ENCODE peak calls at places on chromosomes 3 and 15, in ten cellular contexts. Z is H1, Y is heart left ventricle, L is prostate gland, S is stomach, F is suprapubic skin, C is sigmoid colon, N is adrenal gland, D is IMR-90, H is A549. X is an unnamed sample.

GRCh38 chr3:164453695-164454094 is 624.6 kb downstream of the SI start:
- DNase-seq in N (no peak), C (no peak), H (no peak), S (no peak), L (no peak), Z (no peak), D (no peak), F (no peak), Y (no peak), X (no peak)

GRCh38 chr3:117507958-117508357 is 798.4 kb downstream of the TUSC7 start:
- DNase-seq in D (no peak), F (no peak), Y (no peak), Z (no peak), H (no peak), C (no peak), L (no peak), N (no peak), S (no peak), X (no peak)

GRCh38 chr15:84961707-84962106 is 19.9 kb upstream of the PDE8A start:
- DNase-seq in Z (no peak), N (peak), D (peak), Y (no peak), S (no peak), H (no peak), F (no peak), C (no peak), L (no peak), X (no peak)

GRCh38 chr3:123739754-123740153 is 144.4 kb downstream of the MYLK start:
- DNase-seq in Y (no peak), F (no peak), D (peak), C (no peak), N (no peak), H (no peak), L (no peak), Z (no peak), S (no peak), X (no peak)

GRCh38 chr3:63986147-63986546 is 37.1 kb downstream of the PSMD6 start:
- DNase-seq in D (no peak), Y (no peak), S (no peak), C (no peak), Z (no peak), F (no peak), L (no peak), N (no peak), H (no peak), X (no peak)

GRCh38 chr15:64071931-64072765 is 21.5 kb downstream of the CIAO2A start:
- DNase-seq in H (no peak), Y (no peak), D (no peak), N (no peak), F (no peak), C (no peak), L (no peak), Z (no peak), S (no peak), X (no peak)

GRCh38 chr3:195159819-195160175 is 111.2 kb downstream of the XXYLT1 start:
- DNase-seq in F (no peak), S (no peak), Z (no peak), D (peak), Y (no peak), N (no peak), L (no peak), C (no peak), H (no peak), X (no peak)

GRCh38 chr3:122033018-122033417 is 11.0 kb upstream of the ILDR1 start:
- DNase-seq in S (no peak), C (no peak), H (no peak), N (no peak), L (no peak), Y (no peak), D (no peak), Z (no peak), F (no peak), X (no peak)

GRCh38 chr3:26962419-26963355 is 340.1 kb downstream of the LRRC3B start:
- DNase-seq in D (no peak), L (no peak), F (no peak), H (no peak), Z (no peak), N (no peak), Y (no peak), C (no peak), S (no peak), X (peak)

GRCh38 chr3:106589306-106589942 is 720.6 kb upstream of the CBLB start:
- DNase-seq in F (no peak), H (no peak), C (no peak), Y (no peak), L (peak), N (no peak), Z (no peak), S (no peak), D (peak), X (no peak)

GRCh38 chr3:115673860-115674259 is 50.5 kb downstream of the GAP43 start:
- DNase-seq in D (no peak), Y (no peak), H (no peak), C (no peak), L (no peak), S (no peak), N (no peak), F (no peak), Z (no peak), X (no peak)

GRCh38 chr15:88467935-88468528 is 524 bp downstream of the MRPS11 start:
- DNase-seq in S (no peak), N (no peak), D (peak), C (no peak), Y (no peak), Z (no peak), H (no peak), L (no peak), F (no peak), X (no peak)

GRCh38 chr3:127589600-127590281 is 792 bp downstream of the TPRA1 start:
- DNase-seq in F (no peak), Y (peak), D (no peak), Z (no peak), S (no peak), H (no peak), L (no peak), N (peak), C (no peak), X (peak)

GRCh38 chr3:67809370-67809935 is 155.0 kb upstream of the SUCLG2 start:
- DNase-seq in Y (no peak), F (no peak), N (no peak), Z (no peak), S (no peak), L (no peak), H (no peak), D (no peak), C (no peak), X (no peak)

GRCh38 chr3:197748597-197749314 is 927 bp upstream of the FYTTD1 start:
- DNase-seq in S (no peak), Z (no peak), C (no peak), D (peak), N (no peak), L (no peak), F (no peak), H (no peak), Y (no peak), X (no peak)

GRCh38 chr3:74000715-74001114 is 376.0 kb upstream of the PDZRN3 start:
- DNase-seq in C (no peak), Z (no peak), F (no peak), N (no peak), L (no peak), S (no peak), H (no peak), D (no peak), Y (no peak), X (no peak)

GRCh38 chr15:89665449-89666146 is 10.3 kb upstream of the KIF7 start:
- DNase-seq in S (peak), N (peak), D (peak), Y (peak), F (no peak), C (peak), H (peak), Z (no peak), L (peak), X (peak)

GRCh38 chr3:183357564-183358079 is 70.8 kb downstream of the MCF2L2 start:
- DNase-seq in C (no peak), L (no peak), Z (no peak), D (no peak), Y (no peak), N (no peak), F (no peak), H (no peak), S (no peak), X (no peak)

GRCh38 chr15:88152672-88153071 is 103.9 kb downstream of the NTRK3 start:
- DNase-seq in N (no peak), C (no peak), S (no peak), Y (no peak), L (no peak), Z (no peak), F (no peak), D (no peak), H (no peak), X (no peak)

GRCh38 chr15:68031406-68031805 is 22.7 kb upstream of the PIAS1 start:
- DNase-seq in Y (no peak), S (no peak), F (no peak), D (no peak), C (no peak), H (no peak), L (no peak), Z (no peak), N (peak), X (no peak)

GRCh38 chr3:114706591-114707224 is 412.9 kb downstream of the TIGIT start:
- DNase-seq in H (peak), S (no peak), Y (no peak), Z (no peak), C (no peak), F (no peak), L (no peak), N (peak), D (peak), X (no peak)

GRCh38 chr3:45002139-45002660 is 23.9 kb upstream of the CLEC3B start:
- DNase-seq in F (no peak), N (no peak), Z (no peak), H (no peak), C (no peak), L (no peak), S (no peak), Y (no peak), D (no peak), X (no peak)

GRCh38 chr15:98599911-98600685 is 48.2 kb upstream of the IGF1R start:
- DNase-seq in F (peak), C (no peak), Z (no peak), N (peak), Y (no peak), S (no peak), D (peak), H (no peak), L (peak), X (peak)

GRCh38 chr3:156150434-156151066 is 30.2 kb downstream of the KCNAB1 start:
- DNase-seq in Z (no peak), N (peak), L (peak), Y (no peak), H (peak), F (no peak), S (peak), D (peak), C (peak), X (peak)

GRCh38 chr3:45145681-45146614 is at the start of gene CDCP1:
- DNase-seq in N (no peak), Z (no peak), H (peak), L (peak), F (no peak), S (peak), D (no peak), Y (no peak), C (no peak), X (no peak)

GRCh38 chr15:76234337-76234889 is 76.9 kb downstream of the ETFA start:
- DNase-seq in N (no peak), D (no peak), H (no peak), C (no peak), Y (no peak), L (no peak), F (no peak), Z (no peak), S (no peak), X (no peak)

GRCh38 chr3:182725372-182726251 is 67.7 kb upstream of the ATP11B start:
- DNase-seq in H (no peak), C (no peak), Y (no peak), Z (no peak), N (no peak), L (no peak), D (no peak), S (peak), F (no peak), X (peak)

GRCh38 chr15:67735896-67736295 is 89.4 kb upstream of the SKOR1 start:
- DNase-seq in Z (no peak), C (no peak), N (no peak), H (no peak), L (no peak), S (no peak), F (no peak), Y (no peak), D (no peak), X (no peak)

GRCh38 chr15:85726446-85726845 is 68.3 kb downstream of the KLHL25 start:
- DNase-seq in Y (no peak), C (no peak), N (no peak), Z (no peak), F (no peak), S (no peak), H (no peak), L (no peak), D (no peak), X (no peak)

GRCh38 chr3:851098-851790 is 241.6 kb upstream of the CNTN6 start:
- DNase-seq in H (no peak), F (no peak), C (no peak), D (no peak), Z (peak), Y (no peak), N (no peak), L (no peak), S (no peak), X (no peak)

GRCh38 chr3:20190991-20191390 is 5.0 kb upstream of the SGO1 start:
- DNase-seq in Z (no peak), Y (no peak), D (no peak), F (no peak), N (no peak), H (no peak), L (no peak), S (no peak), C (no peak), X (no peak)

GRCh38 chr3:62027796-62028195 is 345.6 kb downstream of the FEZF2 start:
- DNase-seq in Y (no peak), C (no peak), L (no peak), S (no peak), Z (no peak), F (no peak), N (no peak), D (no peak), H (no peak), X (no peak)

GRCh38 chr3:50272911-50273688 is 4.2 kb downstream of the SEMA3B start:
- DNase-seq in H (peak), Z (no peak), N (peak), S (peak), Y (peak), C (peak), L (peak), F (peak), D (peak), X (peak)

GRCh38 chr3:8500966-8501365 is 657 bp upstream of the LMCD1 start:
- DNase-seq in H (no peak), L (no peak), Z (no peak), N (no peak), D (no peak), F (no peak), C (no peak), S (no peak), Y (no peak), X (no peak)

GRCh38 chr3:8497582-8497981 is 4.0 kb upstream of the LMCD1 start:
- DNase-seq in L (no peak), Y (no peak), D (peak), N (no peak), Z (no peak), S (no peak), F (no peak), C (no peak), H (no peak), X (no peak)

GRCh38 chr3:8500208-8500961 is 1.2 kb upstream of the LMCD1 start:
- DNase-seq in S (peak), F (no peak), Z (no peak), Y (no peak), C (no peak), D (peak), H (no peak), L (peak), N (no peak), X (no peak)

GRCh38 chr3:8501388-8502131 is at the start of gene LMCD1:
- DNase-seq in N (peak), C (peak), L (peak), Y (peak), Z (peak), D (peak), H (peak), S (peak), F (peak), X (peak)

DNA sequence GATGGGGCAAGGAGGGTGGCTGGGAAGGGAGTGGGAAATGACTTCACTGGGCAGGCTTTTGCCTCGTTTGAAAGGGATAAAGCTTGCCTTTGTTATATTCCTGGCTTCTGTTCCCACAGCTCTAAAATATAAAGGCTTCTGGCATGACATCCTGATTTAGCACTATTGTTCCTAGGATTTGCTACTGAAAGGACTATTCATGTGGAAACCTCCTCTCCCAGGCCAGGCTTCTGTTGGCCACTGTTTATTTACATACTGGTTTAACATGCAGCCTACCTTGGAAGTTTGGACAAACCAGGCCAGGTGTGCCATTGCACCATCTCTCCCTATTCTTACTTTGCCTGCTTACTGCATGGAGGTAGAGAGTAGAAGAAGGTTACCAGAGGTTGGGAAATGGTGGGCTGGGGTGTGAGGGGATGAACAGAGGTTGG is 2.4 kb upstream of the LMCD1 start:
- DNase-seq in N (no peak), C (no peak), Z (peak), Y (no peak), S (peak), F (no peak), H (no peak), L (peak), D (no peak), X (peak)
- TF ChIP-seq POLR2A in N (no peak), C (no peak), Z (peak), Y (no peak), S (no peak), F (no peak), H (no peak), L (no peak), D (no peak), X (no peak)

GRCh38 chr3:86950717-86951116 is 40.2 kb downstream of the VGLL3 start:
- DNase-seq in D (no peak), H (no peak), F (no peak), Y (no peak), S (no peak), L (no peak), C (no peak), N (no peak), Z (no peak), X (no peak)

GRCh38 chr3:86954226-86954625 is 36.7 kb downstream of the VGLL3 start:
- DNase-seq in D (peak), C (no peak), H (no peak), Y (no peak), L (no peak), N (no peak), F (no peak), Z (no peak), S (no peak), X (no peak)

GRCh38 chr3:86958534-86958933 is 32.4 kb downstream of the VGLL3 start:
- DNase-seq in S (no peak), Z (peak), F (no peak), H (no peak), L (no peak), Y (no peak), D (peak), N (no peak), C (no peak), X (no peak)

GRCh38 chr3:86951343-86951742 is 39.6 kb downstream of the VGLL3 start:
- DNase-seq in L (no peak), S (no peak), D (peak), F (no peak), Y (no peak), Z (no peak), N (no peak), C (no peak), H (no peak), X (no peak)

GRCh38 chr3:86954751-86955150 is 36.2 kb downstream of the VGLL3 start:
- DNase-seq in N (no peak), H (no peak), F (no peak), Z (no peak), D (no peak), L (no peak), C (no peak), S (no peak), Y (no peak), X (no peak)
- H3K27ac ChIP-seq in N (no peak), H (no peak), F (no peak), Z (no peak), D (no peak), L (no peak), C (no peak), S (no peak), Y (no peak), X (peak)

GRCh38 chr3:189555558-189555881 is 75.7 kb upstream of the TP63 start:
- DNase-seq in L (no peak), Y (no peak), C (no peak), Z (no peak), N (no peak), S (no peak), F (no peak), D (no peak), H (no peak), X (no peak)

GRCh38 chr3:189554868-189555557 is 76.2 kb upstream of the TP63 start:
- DNase-seq in D (no peak), F (no peak), Y (peak), N (no peak), Z (no peak), S (no peak), C (no peak), H (no peak), L (no peak), X (no peak)

GRCh38 chr3:189557824-189558223 is 73.4 kb upstream of the TP63 start:
- DNase-seq in F (no peak), S (no peak), D (no peak), H (no peak), Z (no peak), N (no peak), C (no peak), Y (no peak), L (no peak), X (no peak)
- TF ChIP-seq CTCF in F (no peak), S (no peak), D (no peak), H (no peak), Z (no peak), N (no peak), C (no peak), Y (no peak), L (no peak), X (no peak)

GRCh38 chr3:101827211-101828174 is 21.8 kb upstream of the NFKBIZ start:
- DNase-seq in H (no peak), L (peak), C (peak), N (peak), S (peak), D (peak), F (peak), Z (no peak), Y (peak), X (peak)
- TF ChIP-seq POLR2A in H (no peak), L (no peak), C (peak), N (peak), S (peak), D (peak), F (peak), Z (no peak), Y (peak), X (no peak)

DNA sequence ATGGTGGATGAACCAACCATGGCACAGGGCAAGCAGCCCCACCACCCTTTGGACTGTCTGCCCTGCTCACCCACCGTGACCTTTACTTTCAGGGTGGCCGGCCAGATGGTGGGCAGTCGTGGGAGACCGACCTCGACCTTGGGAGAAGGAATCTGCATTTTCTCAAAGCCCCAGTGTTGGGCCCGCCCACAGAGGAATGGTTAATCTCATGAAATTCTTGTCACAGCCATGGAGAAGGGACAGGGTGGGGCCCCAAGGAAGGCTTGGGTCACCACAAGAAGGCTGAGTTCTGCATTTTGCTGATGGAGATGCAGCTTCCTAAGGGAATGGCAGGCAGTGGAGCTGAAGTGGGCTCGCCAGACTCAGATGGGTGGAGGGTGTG is 2.9 kb downstream of the PLXND1 start:
- DNase-seq in N (no peak), L (no peak), Z (no peak), H (no peak), Y (no peak), F (no peak), C (no peak), S (no peak), D (no peak), X (no peak)
- H3K27ac ChIP-seq in N (peak), L (no peak), Z (no peak), H (peak), Y (peak), F (peak), C (peak), S (peak), D (peak), X (peak)

X was measured in testis.